ENCODE peak calls at places on chromosome 5, in four cellular contexts. One of them, this sample, is unnamed.

GRCh38 chr5:14306415-14306814 is 163.3 kb downstream of the TRIO start:
- DNase-seq in left colon: no peak
- DNase-seq in left cardiac atrium: no peak
- DNase-seq in amniotic stem cell: no peak
- DNase-seq in this sample: no peak

GRCh38 chr5:143023447-143024096 is 253.4 kb downstream of the ARHGAP26 start:
- DNase-seq in left cardiac atrium: peak; percentile 57
- DNase-seq in amniotic stem cell: no peak
- DNase-seq in left colon: peak; percentile 52
- DNase-seq in this sample: peak; percentile 67

GRCh38 chr5:172953776-172954189 is 5.4 kb upstream of the RPL26L1 start:
- DNase-seq in amniotic stem cell: peak; percentile 25
- DNase-seq in left cardiac atrium: no peak
- DNase-seq in left colon: no peak
- DNase-seq in this sample: no peak

GRCh38 chr5:65525726-65526125 is 37.2 kb downstream of the CENPK start:
- DNase-seq in left colon: no peak
- DNase-seq in left cardiac atrium: no peak
- DNase-seq in amniotic stem cell: no peak
- DNase-seq in this sample: no peak

GRCh38 chr5:132385321-132386105 is 16.0 kb downstream of the SLC22A5 start:
- DNase-seq in amniotic stem cell: no peak
- DNase-seq in left cardiac atrium: no peak
- DNase-seq in left colon: peak; percentile 58
- DNase-seq in this sample: no peak

GRCh38 chr5:93236807-93237421 is 344.1 kb downstream of the NR2F1-AS1 start:
- DNase-seq in left colon: no peak
- DNase-seq in amniotic stem cell: no peak
- DNase-seq in left cardiac atrium: no peak
- DNase-seq in this sample: no peak

GRCh38 chr5:59007460-59008063 is 424.7 kb downstream of the RAB3C start:
- DNase-seq in amniotic stem cell: no peak
- DNase-seq in left cardiac atrium: no peak
- DNase-seq in left colon: no peak
- DNase-seq in this sample: no peak

GRCh38 chr5:168409601-168410458 is 76.4 kb upstream of the RARS1 start:
- DNase-seq in left cardiac atrium: peak; percentile 33
- DNase-seq in amniotic stem cell: no peak
- DNase-seq in left colon: no peak
- DNase-seq in this sample: no peak

GRCh38 chr5:6545770-6546690 is 86.8 kb downstream of the NSUN2 start:
- DNase-seq in left cardiac atrium: no peak
- DNase-seq in amniotic stem cell: no peak
- DNase-seq in left colon: peak; percentile 31
- DNase-seq in this sample: no peak

GRCh38 chr5:157030692-157031091 is 28.2 kb downstream of the HAVCR1 start:
- DNase-seq in amniotic stem cell: no peak
- DNase-seq in left cardiac atrium: no peak
- DNase-seq in left colon: no peak
- DNase-seq in this sample: no peak

GRCh38 chr5:31410089-31410488 is 121.8 kb downstream of the DROSHA start:
- DNase-seq in left colon: no peak
- DNase-seq in amniotic stem cell: no peak
- DNase-seq in left cardiac atrium: no peak
- DNase-seq in this sample: no peak

GRCh38 chr5:73031839-73032238 is 76.0 kb downstream of the FCHO2 start:
- DNase-seq in left cardiac atrium: peak; percentile 30
- DNase-seq in left colon: no peak
- DNase-seq in amniotic stem cell: peak; percentile 18
- DNase-seq in this sample: peak; percentile 34

GRCh38 chr5:4734348-4734747 is 405.8 kb upstream of the ADAMTS16 start:
- DNase-seq in left cardiac atrium: no peak
- DNase-seq in left colon: no peak
- DNase-seq in amniotic stem cell: no peak
- DNase-seq in this sample: no peak

GRCh38 chr5:141512390-141513020 is 23.6 kb downstream of the PCDHGC5 start:
- DNase-seq in amniotic stem cell: peak; percentile 10
- DNase-seq in left colon: peak; percentile 84
- DNase-seq in left cardiac atrium: peak; percentile 85
- DNase-seq in this sample: peak; percentile 87

GRCh38 chr5:111857067-111857466 is 100.1 kb upstream of the NREP start:
- DNase-seq in left colon: no peak
- DNase-seq in left cardiac atrium: peak; percentile 27
- DNase-seq in amniotic stem cell: no peak
- DNase-seq in this sample: no peak